ENCODE peak calls at places on chromosomes 1 and 21, in seven cellular contexts. G is uterus, Z is mammary epithelial cell, Y is AG04450, H is A673, J is fibroblast of mammary gland, I is left ventricle myocardium inferior. U is an unnamed sample.
A peak's percentile ranks its signal among the peaks of the same experiment; 100 is the strongest.

GRCh38 chr1:245598524-245599310 is 443.9 kb downstream of the KIF26B start:
- DNase-seq in G (no peak), Z (no peak), Y (no peak), H (peak; percentile 67), J (peak; percentile 32), I (peak; percentile 50), U (no peak)

GRCh38 chr1:205916541-205916940 is 26.7 kb downstream of the SLC26A9 start:
- DNase-seq in G (no peak), Z (peak; percentile 29), Y (no peak), H (no peak), J (peak; percentile 41), I (no peak), U (peak; percentile 27)

GRCh38 chr1:67463298-67463960 is 33.2 kb upstream of the SERBP1 start:
- DNase-seq in G (no peak), Z (no peak), Y (no peak), H (peak; percentile 58), J (no peak), I (no peak), U (peak; percentile 19)

GRCh38 chr1:16391408-16391807 is 24.4 kb downstream of the SZRD1 start:
- DNase-seq in G (no peak), Z (no peak), Y (no peak), H (no peak), J (no peak), I (no peak), U (no peak)

GRCh38 chr1:205619376-205619775 is 12.4 kb downstream of the ELK4 start:
- DNase-seq in G (no peak), Z (no peak), Y (no peak), H (no peak), J (no peak), I (no peak), U (no peak)

GRCh38 chr1:32881291-32881690 is 5.0 kb upstream of the HPCA start:
- DNase-seq in G (no peak), Z (no peak), Y (no peak), H (no peak), J (no peak), I (no peak), U (no peak)

GRCh38 chr1:234643850-234644134 is 33.8 kb upstream of the IRF2BP2 start:
- DNase-seq in G (no peak), Z (no peak), Y (no peak), H (no peak), J (no peak), I (no peak), U (no peak)

GRCh38 chr1:208219098-208219658 is 25.0 kb downstream of the PLXNA2 start:
- DNase-seq in G (no peak), Z (peak; percentile 87), Y (no peak), H (no peak), J (no peak), I (no peak), U (no peak)

GRCh38 chr1:246790833-246791232 is 66.6 kb downstream of the SCCPDH start:
- DNase-seq in G (no peak), Z (no peak), Y (no peak), H (no peak), J (no peak), I (no peak), U (no peak)

GRCh38 chr21:43881283-43881682 is 16.3 kb downstream of the AGPAT3 start:
- DNase-seq in G (no peak), Z (no peak), Y (no peak), H (no peak), J (no peak), I (no peak), U (no peak)

GRCh38 chr1:204320413-204320812 is 39.3 kb downstream of the PLEKHA6 start:
- DNase-seq in G (no peak), Z (peak; percentile 85), Y (peak; percentile 62), H (peak; percentile 9), J (peak; percentile 70), I (no peak), U (peak; percentile 40)

GRCh38 chr1:241828576-241828975 is 19.4 kb upstream of the EXO1 start:
- DNase-seq in G (no peak), Z (peak; percentile 57), Y (no peak), H (no peak), J (peak; percentile 55), I (no peak), U (no peak)

GRCh38 chr1:21217812-21218596 is 41.3 kb upstream of the EIF4G3 start:
- DNase-seq in G (no peak), Z (no peak), Y (no peak), H (peak; percentile 53), J (peak; percentile 29), I (no peak), U (no peak)
- TF ChIP-seq CTCF in G (peak; percentile 10), Z (peak; percentile 37), Y (peak; percentile 47), H (peak; percentile 61), J (peak; percentile 51), I (peak; percentile 45), U (peak; percentile 61)

GRCh38 chr1:238487931-238488330 is 597.2 kb upstream of the ZP4 start:
- DNase-seq in G (no peak), Z (no peak), Y (no peak), H (no peak), J (no peak), I (no peak), U (no peak)

GRCh38 chr1:238484121-238484520 is 593.4 kb upstream of the ZP4 start:
- DNase-seq in G (no peak), Z (peak; percentile 8), Y (no peak), H (no peak), J (peak; percentile 31), I (no peak), U (peak; percentile 12)

GRCh38 chr1:238488406-238488805 is 597.7 kb upstream of the ZP4 start:
- DNase-seq in G (no peak), Z (no peak), Y (no peak), H (no peak), J (no peak), I (no peak), U (no peak)

GRCh38 chr1:238485906-238486219 is 595.1 kb upstream of the ZP4 start:
- DNase-seq in G (peak; percentile 36), Z (no peak), Y (no peak), H (no peak), J (no peak), I (no peak), U (peak; percentile 46)

DNA sequence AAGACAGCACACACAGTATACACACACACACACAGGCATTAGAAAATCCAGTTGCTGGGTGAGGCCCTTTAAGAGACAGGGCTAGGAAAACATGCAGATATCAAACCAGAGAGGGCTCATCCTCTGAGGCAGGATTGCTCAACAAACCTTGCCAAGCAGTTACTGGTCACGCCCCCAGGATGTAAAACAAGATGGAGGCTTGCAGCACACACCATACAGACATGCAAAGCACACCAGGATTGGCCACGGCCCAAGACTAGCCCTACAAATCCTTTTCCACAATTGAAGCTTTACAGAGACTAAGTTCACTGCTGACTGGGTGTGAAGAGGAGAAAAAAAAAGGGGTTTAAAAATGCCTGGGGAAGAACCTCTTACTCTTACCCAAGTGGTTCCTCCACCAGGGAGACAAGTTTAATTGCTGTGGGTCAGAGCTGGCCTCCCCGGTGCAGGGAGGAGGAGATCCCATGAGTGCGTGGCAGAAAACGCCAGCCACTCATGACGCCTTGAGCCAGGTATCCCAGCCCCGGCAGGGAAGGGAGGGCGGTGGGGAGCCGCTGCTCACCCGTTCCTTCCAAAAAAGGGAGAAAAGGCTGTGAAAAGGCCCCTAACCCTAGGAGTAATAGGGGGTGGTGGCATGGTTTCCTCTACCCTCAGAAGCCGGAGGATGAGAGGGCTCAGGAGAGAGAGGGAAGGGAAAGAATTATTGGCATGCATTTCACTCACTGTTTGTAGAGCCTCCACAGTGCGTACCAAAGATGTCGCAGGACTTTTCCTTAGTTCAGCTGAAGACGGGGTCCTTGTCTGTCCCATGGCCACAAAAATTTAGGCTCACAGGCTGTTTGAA is 594.6 kb upstream of the ZP4 start:
- DNase-seq in G (peak; percentile 67), Z (peak; percentile 25), Y (no peak), H (no peak), J (peak; percentile 48), I (no peak), U (peak; percentile 79)
- H3K4me3 ChIP-seq in G (peak overlapping the region; percentile 38), Z (peak overlapping the region; percentile 50), Y (no peak overlapping the region), H (no peak overlapping the region), J (no peak overlapping the region), I (no peak overlapping the region), U (peak overlapping the region; percentile 56)

GRCh38 chr1:114756949-114757454 is 782 bp downstream of the CSDE1 start:
- DNase-seq in G (peak; percentile 22), Z (peak; percentile 66), Y (no peak), H (peak; percentile 58), J (peak; percentile 68), I (peak; percentile 18), U (peak; percentile 29)

GRCh38 chr1:114755006-114755936 is 2.5 kb downstream of the CSDE1 start:
- DNase-seq in G (no peak), Z (no peak), Y (no peak), H (peak; percentile 17), J (peak; percentile 8), I (no peak), U (no peak)

GRCh38 chr1:114758251-114758832 is 558 bp upstream of the CSDE1 start:
- DNase-seq in G (no peak), Z (peak; percentile 57), Y (no peak), H (peak; percentile 72), J (peak; percentile 30), I (no peak), U (peak; percentile 8)

GRCh38 chr1:114756009-114756892 is 1.5 kb downstream of the CSDE1 start:
- DNase-seq in G (no peak), Z (no peak), Y (no peak), H (no peak), J (peak; percentile 3), I (no peak), U (no peak)

DNA sequence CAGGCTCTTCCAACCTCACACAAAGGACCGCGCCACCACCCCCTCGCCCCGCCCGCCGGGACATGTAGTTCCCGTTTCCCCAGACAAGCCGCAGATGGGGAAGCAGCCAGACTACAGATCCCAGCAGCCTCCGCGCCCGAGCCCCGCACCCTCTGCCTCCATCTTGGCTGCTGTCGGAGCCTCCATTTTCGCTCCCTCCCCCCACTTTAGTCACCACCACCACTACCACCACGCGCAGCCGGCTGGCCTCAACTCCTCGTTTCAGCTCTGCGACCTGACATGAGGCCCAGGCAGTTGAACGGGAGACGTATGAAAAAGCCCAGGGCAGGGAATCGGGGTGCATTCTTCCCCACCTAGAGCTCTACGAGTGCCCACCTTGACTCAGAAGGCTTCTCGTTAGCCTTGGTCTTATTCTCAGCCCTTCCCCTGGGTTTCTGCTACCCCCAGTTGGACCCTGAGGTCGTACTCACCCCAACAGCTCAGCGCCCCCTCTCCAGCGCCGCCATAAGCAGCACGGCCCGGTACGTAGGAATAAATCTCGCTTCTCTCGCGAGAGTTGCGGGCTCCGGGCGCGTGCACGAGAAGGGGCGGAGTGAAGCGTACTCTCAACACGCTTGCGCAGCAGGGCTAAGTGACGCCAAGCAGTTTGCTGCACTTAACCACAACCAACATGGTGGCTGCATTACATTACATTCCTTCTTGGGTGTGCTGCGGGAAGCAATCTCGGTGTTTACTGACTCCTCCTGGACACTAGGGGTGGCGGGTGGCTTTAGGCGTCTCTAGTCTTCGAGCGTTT is at the start of gene CSDE1:
- DNase-seq in G (peak; percentile 98), Z (peak; percentile 95), Y (peak; percentile 98), H (peak; percentile 98), J (peak; percentile 98), I (peak; percentile 96), U (peak; percentile 98)
- TF ChIP-seq CTCF in G (peak; percentile 44), Z (peak; percentile 50), Y (peak; percentile 58), H (peak; percentile 68), J (peak; percentile 45), I (peak; percentile 53), U (peak; percentile 51)

GRCh38 chr1:11858613-11858967 is at the start of gene NPPB:
- DNase-seq in G (no peak), Z (no peak), Y (no peak), H (no peak), J (no peak), I (no peak), U (no peak)
- H3K4me3 ChIP-seq in G (no peak within 1 kb of the TSS), Z (no peak within 1 kb of the TSS), Y (no peak within 1 kb of the TSS), H (no peak within 1 kb of the TSS), J (no peak within 1 kb of the TSS), I (peak within 1 kb of the TSS; percentile 3), U (no peak within 1 kb of the TSS)

U was measured in astrocyte of the spinal cord.